ENCODE peak calls at places on chromosomes 4 and X, in six cellular contexts. C is esophagus squamous epithelium, Q is left lung, J is A673, I is hepatocyte, P is MM.1S. D is an unnamed sample.

GRCh38 chr4:163738521-163738920 is 244.0 kb downstream of the TMA16 start:
- DNase-seq in Q (no peak), P (no peak), J (no peak), C (no peak), I (no peak), D (no peak)

GRCh38 chr4:168361365-168362024 is 42.9 kb upstream of the DDX60 start:
- DNase-seq in I (no peak), P (no peak), C (no peak), J (peak; percentile 2), Q (no peak), D (no peak)

GRCh38 chrX:39809326-39809725 is 288.4 kb downstream of the BCOR start:
- DNase-seq in C (no peak), P (no peak), I (no peak), J (no peak), Q (no peak), D (no peak)

GRCh38 chr4:185171373-185172071 is 28.5 kb downstream of the SLC25A4 start:
- DNase-seq in C (no peak), P (peak; percentile 26), Q (no peak), I (no peak), J (no peak), D (no peak)

GRCh38 chr4:58590714-58591113 is 1480.5 kb upstream of the IGFBP7 start:
- DNase-seq in J (no peak), C (no peak), P (no peak), I (peak; percentile 47), Q (no peak), D (no peak)

GRCh38 chr4:176839656-176840055 is 46.9 kb upstream of the VEGFC start:
- DNase-seq in C (no peak), P (no peak), Q (no peak), J (no peak), I (no peak), D (no peak)

GRCh38 chr4:40536032-40536431 is 93.6 kb downstream of the RBM47 start:
- DNase-seq in J (no peak), I (no peak), C (no peak), Q (no peak), P (no peak), D (no peak)

GRCh38 chr4:98467627-98468072 is 190.8 kb downstream of the TSPAN5 start:
- DNase-seq in I (peak; percentile 93), C (peak; percentile 22), P (peak; percentile 89), Q (peak; percentile 75), J (peak; percentile 92), D (peak; percentile 80)

GRCh38 chrX:19958530-19959486 is 32.1 kb downstream of the BCLAF3 start:
- DNase-seq in C (no peak), Q (no peak), I (no peak), P (no peak), J (peak; percentile 10), D (no peak)

GRCh38 chrX:97290199-97290598 is 406.5 kb downstream of the RPA4 start:
- DNase-seq in Q (no peak), P (no peak), C (no peak), I (no peak), J (no peak), D (no peak)

GRCh38 chr4:158193171-158193749 is 17.0 kb upstream of the TMEM144 start:
- DNase-seq in Q (no peak), I (peak; percentile 43), J (peak; percentile 70), P (peak; percentile 55), C (no peak), D (no peak)

GRCh38 chr4:41409095-41409494 is 128.9 kb upstream of the LIMCH1 start:
- DNase-seq in Q (no peak), J (no peak), C (no peak), P (no peak), I (no peak), D (no peak)

GRCh38 chr4:677431-678293 is 3.3 kb downstream of the MYL5 start:
- DNase-seq in C (no peak), P (no peak), J (no peak), Q (no peak), I (no peak), D (no peak)

GRCh38 chr4:163167333-163167626 is 590 bp upstream of the NAF1 start:
- DNase-seq in P (no peak), C (no peak), I (peak; percentile 20), Q (no peak), J (no peak), D (no peak)

GRCh38 chr4:113179091-113179490 is 129.6 kb downstream of the ANK2 start:
- DNase-seq in C (no peak), I (no peak), P (no peak), Q (no peak), J (no peak), D (no peak)

GRCh38 chrX:10482262-10482661 is 138.1 kb downstream of the MID1 start:
- DNase-seq in Q (no peak), P (peak; percentile 10), J (no peak), C (no peak), I (no peak), D (no peak)

GRCh38 chr4:128709268-128709667 is 100.2 kb upstream of the JADE1 start:
- DNase-seq in I (no peak), C (no peak), P (no peak), J (no peak), Q (no peak), D (no peak)

GRCh38 chr4:3805026-3805425 is 38.8 kb downstream of the ADRA2C start:
- DNase-seq in P (no peak), J (no peak), Q (no peak), I (no peak), C (no peak), D (no peak)

GRCh38 chr4:170931326-170931725 is 841.6 kb upstream of the AADAT start:
- DNase-seq in C (no peak), I (no peak), P (no peak), J (no peak), Q (no peak), D (no peak)

GRCh38 chr4:83010111-83010521 is 507 bp downstream of the LIN54 start:
- DNase-seq in P (peak; percentile 30), I (peak; percentile 37), J (no peak), C (no peak), Q (no peak), D (no peak)

GRCh38 chr4:5955201-5955821 is 62.4 kb upstream of the CRMP1 start:
- DNase-seq in C (no peak), Q (no peak), J (no peak), I (no peak), P (no peak), D (no peak)

GRCh38 chr4:19945979-19946380 is 305.7 kb upstream of the SLIT2 start:
- DNase-seq in C (no peak), Q (no peak), I (peak; percentile 19), P (no peak), J (peak; percentile 7), D (no peak)

GRCh38 chr4:73777612-73778011 is 37.2 kb downstream of the CXCL8 start:
- DNase-seq in I (no peak), Q (no peak), P (no peak), C (no peak), J (no peak), D (no peak)

DNA sequence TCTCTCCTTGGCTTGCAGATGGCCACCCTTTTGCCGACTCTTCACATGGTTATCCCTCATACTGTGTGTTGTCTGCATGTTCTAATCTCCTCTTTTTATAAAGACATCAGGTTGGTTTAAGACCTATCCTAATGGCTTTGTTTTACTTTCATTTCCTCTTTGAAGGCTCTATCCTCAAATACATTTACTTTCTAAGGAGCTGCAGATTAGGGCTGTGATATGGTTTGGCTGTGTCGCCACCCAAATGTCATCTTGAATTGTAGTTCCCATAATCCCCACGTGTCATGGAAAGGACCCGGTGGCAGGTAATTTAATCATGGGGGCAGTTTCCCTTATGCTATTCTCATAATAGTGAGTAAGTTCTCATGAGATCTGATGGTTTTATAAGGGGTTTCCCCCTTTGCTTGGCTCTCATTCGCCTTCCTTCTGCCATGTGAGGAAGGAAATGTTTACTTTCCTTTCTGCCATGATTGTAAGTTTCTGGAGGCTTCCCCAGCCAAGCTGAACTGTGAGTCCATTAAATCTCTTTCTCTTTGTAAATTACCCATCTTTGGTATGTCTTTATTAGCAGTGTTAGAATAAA is 204.5 kb downstream of the RELL1 start:
- DNase-seq in C (no peak), I (no peak), J (no peak), P (no peak), Q (no peak), D (no peak)
- H3K4me1 ChIP-seq in C (no peaks in the 10 kb centered on the region), I (peaks cover 13% of the 10 kb centered on the region), J (no peaks in the 10 kb centered on the region), P (no peaks in the 10 kb centered on the region), Q (no peaks in the 10 kb centered on the region), D (no peaks in the 10 kb centered on the region)

GRCh38 chr4:7756561-7757355 is 182.9 kb downstream of the AFAP1 start:
- DNase-seq in P (no peak), C (no peak), Q (no peak), I (no peak), J (no peak), D (no peak)
- H3K4me3 ChIP-seq in P (no peak overlapping the region), C (no peak overlapping the region), Q (no peak overlapping the region), I (no peak overlapping the region), J (no peak overlapping the region), D (no peak overlapping the region)

DNA sequence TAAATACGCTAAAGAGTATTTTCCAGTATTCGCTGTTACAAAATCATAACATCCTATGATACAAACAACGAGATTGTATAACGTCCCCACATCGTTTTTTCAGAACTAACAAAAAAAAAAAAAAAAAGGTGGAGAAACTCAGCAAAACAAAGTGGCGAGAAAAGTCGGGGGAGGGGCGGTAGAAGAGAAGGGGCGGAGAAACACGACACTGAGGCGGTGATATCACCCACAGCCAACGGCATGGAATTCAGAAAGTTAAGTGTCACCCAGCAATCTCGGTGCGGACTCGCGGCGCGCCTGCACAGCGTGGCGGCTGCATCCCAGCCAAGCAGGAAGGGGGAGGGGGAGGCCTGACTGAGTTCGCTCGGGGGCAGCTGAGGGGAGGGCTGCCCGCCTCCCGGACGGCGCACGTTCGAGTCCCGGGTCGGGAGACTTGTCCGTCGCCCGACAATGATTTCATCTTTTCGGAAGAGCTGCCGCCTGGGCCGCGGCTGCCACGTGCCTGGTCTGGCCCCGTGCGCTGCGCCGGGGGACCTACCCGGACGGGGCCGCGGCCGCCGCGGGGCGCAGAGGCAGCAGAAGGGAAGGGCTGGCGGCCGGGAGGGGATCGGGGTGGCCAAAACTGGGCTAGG is 830 bp downstream of the SETD7 start:
- DNase-seq in I (peak; percentile 94), P (peak; percentile 91), C (peak; percentile 21), J (peak; percentile 95), Q (peak; percentile 93), D (peak; percentile 93)
- H3K4me1 ChIP-seq in I (peaks cover 28% of the 10 kb centered on the region), P (peaks cover 17% of the 10 kb centered on the region), C (peaks cover 42% of the 10 kb centered on the region), J (peaks cover 74% of the 10 kb centered on the region), Q (peaks cover 21% of the 10 kb centered on the region), D (peaks cover 23% of the 10 kb centered on the region)

GRCh38 chrX:47585273-47585672 is 3.0 kb downstream of the TIMP1 start:
- DNase-seq in P (no peak), Q (no peak), J (no peak), C (no peak), I (peak; percentile 3), D (no peak)

GRCh38 chrX:47583240-47583861 is 1.1 kb downstream of the TIMP1 start:
- DNase-seq in P (no peak), Q (no peak), C (no peak), J (no peak), I (no peak), D (no peak)

GRCh38 chrX:47587091-47587891 is 5.1 kb downstream of the TIMP1 start:
- DNase-seq in P (no peak), I (no peak), C (no peak), J (no peak), Q (no peak), D (no peak)

GRCh38 chrX:47586043-47586787 is 4.0 kb downstream of the TIMP1 start:
- DNase-seq in P (no peak), C (no peak), I (no peak), J (no peak), Q (no peak), D (no peak)

DNA sequence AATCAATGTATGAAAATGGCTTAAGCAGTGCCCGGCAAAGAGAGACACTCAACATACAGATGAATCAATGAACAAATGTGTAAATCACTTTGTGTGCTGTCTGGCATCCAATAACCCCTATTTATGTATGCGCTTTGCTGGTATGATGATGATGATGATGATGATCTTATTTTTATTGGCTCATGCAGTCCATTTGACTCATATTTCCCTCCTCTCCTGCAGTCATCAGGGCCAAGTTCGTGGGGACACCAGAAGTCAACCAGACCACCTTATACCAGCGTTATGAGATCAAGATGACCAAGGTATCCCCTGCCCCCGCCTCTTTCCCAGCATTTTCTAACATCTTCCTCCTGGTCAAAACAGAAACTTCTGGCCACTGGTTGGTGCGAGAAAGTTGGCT is 2.5 kb downstream of the TIMP1 start:
- DNase-seq in P (no peak), I (no peak), Q (no peak), J (no peak), C (no peak), D (no peak)
- H3K4me3 ChIP-seq in P (no peak overlapping the region), I (no peak overlapping the region), Q (no peak overlapping the region), J (no peak overlapping the region), C (no peak overlapping the region), D (no peak overlapping the region)